ENCODE peak calls at places on chromosomes 1 and 21, in eight cellular contexts. R, V, C, J, S, Q, L and F are unnamed samples.

GRCh38 chr1:156880473-156880872 is 13.0 kb upstream of the PEAR1 start:
- DNase-seq in R (no peak), V (no peak), C (no peak), J (no peak), S (no peak), Q (no peak), L (no peak), F (no peak)

GRCh38 chr21:33116669-33117267 is 46.8 kb downstream of the OLIG1 start:
- DNase-seq in R (no peak), V (no peak), C (no peak), J (no peak), S (no peak), Q (no peak), L (no peak), F (no peak)

GRCh38 chr1:199272690-199273089 is 633.9 kb downstream of the PTPRC start:
- DNase-seq in R (peak; percentile 95), V (peak; percentile 4), C (no peak), J (no peak), S (no peak), Q (no peak), L (peak; percentile 94), F (no peak)

GRCh38 chr1:67570473-67571143 is 114.4 kb upstream of the GADD45A start:
- DNase-seq in R (peak; percentile 98), V (no peak), C (no peak), J (no peak), S (no peak), Q (no peak), L (peak; percentile 97), F (no peak)

GRCh38 chr1:59077739-59078503 is 219.0 kb upstream of the FGGY start:
- DNase-seq in R (no peak), V (peak; percentile 85), C (no peak), J (no peak), S (no peak), Q (no peak), L (no peak), F (peak; percentile 53)

GRCh38 chr21:33976082-33976979 is 60.7 kb upstream of the ATP5PO start:
- DNase-seq in R (peak; percentile 99), V (peak; percentile 42), C (no peak), J (peak; percentile 20), S (peak; percentile 60), Q (peak; percentile 76), L (peak; percentile 94), F (peak; percentile 46)

GRCh38 chr1:234607091-234608025 is 2.6 kb downstream of the IRF2BP2 start:
- DNase-seq in R (peak; percentile 52), V (peak; percentile 48), C (peak; percentile 50), J (peak; percentile 44), S (peak; percentile 57), Q (peak; percentile 54), L (no peak), F (peak; percentile 56)

GRCh38 chr1:32754282-32755097 is 51.9 kb upstream of the SYNC start:
- DNase-seq in R (no peak), V (peak; percentile 95), C (peak; percentile 48), J (no peak), S (peak; percentile 57), Q (no peak), L (peak; percentile 42), F (peak; percentile 90)

GRCh38 chr1:111025109-111025508 is 61.4 kb upstream of the LRIF1 start:
- DNase-seq in R (no peak), V (peak; percentile 13), C (no peak), J (no peak), S (no peak), Q (no peak), L (no peak), F (no peak)

GRCh38 chr1:29711582-29712274 is 475.4 kb downstream of the PTPRU start:
- DNase-seq in R (peak; percentile 84), V (no peak), C (no peak), J (no peak), S (peak; percentile 30), Q (no peak), L (peak; percentile 78), F (no peak)

GRCh38 chr1:29218223-29218622 is 12.5 kb downstream of the MECR start:
- DNase-seq in R (peak; percentile 9), V (no peak), C (no peak), J (no peak), S (no peak), Q (no peak), L (no peak), F (no peak)

GRCh38 chr1:207283421-207283820 is 38.1 kb upstream of the CD55 start:
- DNase-seq in R (no peak), V (no peak), C (no peak), J (no peak), S (no peak), Q (no peak), L (no peak), F (no peak)

GRCh38 chr21:16117851-16118592 is 388.2 kb downstream of the USP25 start:
- DNase-seq in R (peak; percentile 92), V (no peak), C (no peak), J (no peak), S (no peak), Q (no peak), L (peak; percentile 88), F (no peak)

GRCh38 chr1:25167269-25168192 is 64.8 kb downstream of the SYF2 start:
- DNase-seq in R (no peak), V (no peak), C (no peak), J (peak; percentile 21), S (peak; percentile 46), Q (no peak), L (no peak), F (no peak)

GRCh38 chr1:161225178-161225533 is 704 bp upstream of the TOMM40L start:
- DNase-seq in R (no peak), V (no peak), C (no peak), J (no peak), S (no peak), Q (no peak), L (no peak), F (no peak)

GRCh38 chr1:161227196-161227871 is 1.5 kb downstream of the TOMM40L start:
- DNase-seq in R (peak; percentile 85), V (peak; percentile 92), C (peak; percentile 90), J (peak; percentile 88), S (peak; percentile 93), Q (peak; percentile 89), L (peak; percentile 69), F (peak; percentile 79)

GRCh38 chr1:161226759-161227158 is 899 bp downstream of the TOMM40L start:
- DNase-seq in R (no peak), V (no peak), C (no peak), J (no peak), S (no peak), Q (no peak), L (no peak), F (no peak)

GRCh38 chr1:161225534-161226319 is at the start of gene TOMM40L:
- DNase-seq in R (peak; percentile 100), V (peak; percentile 98), C (peak; percentile 94), J (peak; percentile 90), S (peak; percentile 97), Q (peak; percentile 96), L (peak; percentile 100), F (peak; percentile 92)

GRCh38 chr1:161226320-161226711 is 456 bp downstream of the TOMM40L start:
- DNase-seq in R (no peak), V (peak; percentile 21), C (no peak), J (no peak), S (peak; percentile 46), Q (no peak), L (no peak), F (peak; percentile 60)
- H3K4me3 ChIP-seq in R (peak overlapping the region; percentile 94), V (peak overlapping the region; percentile 55), C (peak overlapping the region; percentile 75), J (peak overlapping the region; percentile 72), S (peak overlapping the region; percentile 68), Q (peak overlapping the region; percentile 88), L (peak overlapping the region; percentile 74), F (peak overlapping the region; percentile 57)

GRCh38 chr1:195335541-195335940 is 1272.7 kb downstream of the KCNT2 start:
- DNase-seq in R (no peak), V (no peak), C (no peak), J (no peak), S (no peak), Q (no peak), L (peak; percentile 24), F (no peak)

GRCh38 chr1:195332102-195332501 is 1276.1 kb downstream of the KCNT2 start:
- DNase-seq in R (no peak), V (no peak), C (no peak), J (no peak), S (no peak), Q (no peak), L (no peak), F (no peak)

DNA sequence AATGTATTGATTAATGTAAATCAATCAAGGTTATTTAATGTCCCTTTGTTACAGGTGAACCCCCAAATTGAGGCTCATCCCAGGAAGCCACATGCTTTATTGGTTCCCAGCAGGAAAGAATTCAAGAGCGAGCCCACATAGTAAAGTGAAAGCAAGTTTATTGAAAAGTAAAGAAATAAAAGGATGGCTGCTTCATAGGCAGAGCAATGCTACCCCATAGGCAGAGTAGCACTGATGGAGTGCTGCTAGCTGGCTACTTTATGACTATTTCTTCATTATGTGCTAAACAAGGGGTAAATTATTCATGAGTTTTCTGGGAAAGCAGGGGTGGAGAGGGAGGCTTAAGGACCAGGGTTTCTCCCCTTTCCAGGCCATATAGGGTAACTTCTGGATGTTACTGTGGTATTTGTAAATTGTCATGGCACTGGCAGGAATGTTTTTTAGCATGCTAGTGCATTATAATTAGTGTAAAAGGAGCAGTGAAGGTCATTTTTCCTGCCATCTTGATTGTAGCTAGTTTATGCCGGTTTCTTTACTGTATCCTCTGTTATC is 1271.4 kb downstream of the KCNT2 start:
- DNase-seq in R (no peak), V (peak; percentile 44), C (no peak), J (no peak), S (no peak), Q (no peak), L (no peak), F (no peak)
- H3K4me3 ChIP-seq in R (no peak overlapping the region), V (no peak overlapping the region), C (no peak overlapping the region), J (no peak overlapping the region), S (no peak overlapping the region), Q (no peak overlapping the region), L (no peak overlapping the region), F (no peak overlapping the region)

GRCh38 chr1:98044766-98045165 is 123.9 kb upstream of the DPYD start:
- DNase-seq in R (no peak), V (peak; percentile 22), C (no peak), J (no peak), S (no peak), Q (no peak), L (no peak), F (no peak)
- H3K4me3 ChIP-seq in R (peak overlapping the region; percentile 90), V (peak overlapping the region; percentile 63), C (peak overlapping the region; percentile 70), J (peak overlapping the region; percentile 50), S (no peak overlapping the region), Q (no peak overlapping the region), L (peak overlapping the region; percentile 95), F (peak overlapping the region; percentile 55)

DNA sequence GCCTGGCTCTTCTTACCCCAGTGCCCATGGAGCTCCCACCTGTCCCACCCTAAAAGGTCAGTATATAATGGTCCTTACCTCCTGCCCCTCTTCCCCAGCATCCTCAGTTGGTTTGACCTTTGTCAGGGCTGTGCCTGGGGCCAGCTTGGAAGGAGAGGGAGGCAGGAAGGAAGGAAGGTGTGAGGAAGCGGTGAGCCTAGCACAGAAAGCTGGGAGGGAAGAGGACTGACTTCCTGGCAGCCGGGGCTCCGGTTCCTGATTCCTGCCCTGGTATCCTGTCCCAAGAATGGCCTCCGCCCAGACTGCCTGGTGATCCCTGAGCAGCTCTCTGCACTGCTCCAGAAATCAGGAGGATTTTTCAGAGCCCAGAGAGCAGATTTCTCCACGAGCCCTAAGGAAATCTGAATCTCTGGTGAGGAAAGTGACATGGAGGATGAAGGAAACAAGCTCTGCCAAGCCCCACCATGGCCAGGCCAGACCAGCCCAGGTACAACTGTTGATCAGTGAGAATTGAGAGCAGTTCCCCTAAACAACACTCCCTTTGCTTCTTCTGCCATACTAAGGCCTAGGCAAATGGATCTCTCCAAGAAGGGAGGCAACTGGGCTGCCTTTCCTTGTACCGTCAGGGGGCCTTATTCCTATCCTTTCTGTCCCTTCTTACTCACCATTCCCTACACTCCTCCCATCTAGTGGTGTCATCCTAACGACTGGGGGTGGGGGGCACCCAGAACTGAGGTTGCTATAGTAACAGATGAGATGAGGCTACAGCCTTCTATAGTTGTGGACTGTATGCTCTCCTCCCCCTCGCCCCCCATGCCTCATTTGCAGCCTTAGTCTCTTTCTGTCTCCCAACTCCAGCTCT is 3.2 kb downstream of the PEA15 start:
- DNase-seq in R (no peak), V (no peak), C (no peak), J (no peak), S (peak; percentile 39), Q (no peak), L (no peak), F (no peak)
- H3K4me3 ChIP-seq in R (no peak overlapping the region), V (no peak overlapping the region), C (peak overlapping the region; percentile 95), J (no peak overlapping the region), S (no peak overlapping the region), Q (no peak overlapping the region), L (no peak overlapping the region), F (no peak overlapping the region)